ENCODE peak calls at places on chromosomes 11 and 22, in four cellular contexts. L is effector memory CD4-positive, alpha-beta T cell; S is naive thymus-derived CD4-positive, alpha-beta T cell; Q is prostate gland. V is an unnamed sample.

GRCh38 chr11:78109011-78109685 is 29.5 kb upstream of the NDUFC2 start:
- DNase-seq in L (no peak), S (no peak), Q (no peak), V (no peak)

GRCh38 chr22:49569286-49570031 is 258.2 kb downstream of the BRD1 start:
- DNase-seq in L (no peak), S (no peak), Q (no peak), V (no peak)

GRCh38 chr22:45970709-45971388 is 6.1 kb downstream of the WNT7B start:
- DNase-seq in L (no peak), S (no peak), Q (no peak), V (no peak)

GRCh38 chr22:19819209-19819910 is 35.3 kb downstream of the GNB1L start:
- DNase-seq in L (no peak), S (no peak), Q (no peak), V (peak; percentile 12)

GRCh38 chr11:13134886-13135285 is 125.8 kb downstream of the RASSF10 start:
- DNase-seq in L (no peak), S (no peak), Q (no peak), V (no peak)

GRCh38 chr11:95544095-95544795 is 245.3 kb downstream of the FAM76B start:
- DNase-seq in L (no peak), S (no peak), Q (no peak), V (no peak)

GRCh38 chr11:20647976-20648565 is 21.3 kb upstream of the NELL1 start:
- DNase-seq in L (peak; percentile 4), S (no peak), Q (peak; percentile 29), V (no peak)

GRCh38 chr22:27534720-27535125 is 266.8 kb downstream of the MN1 start:
- DNase-seq in L (no peak), S (no peak), Q (no peak), V (no peak)

GRCh38 chr22:23278883-23279675 is 98.8 kb downstream of the BCR start:
- DNase-seq in L (no peak), S (no peak), Q (peak; percentile 94), V (peak; percentile 76)

GRCh38 chr22:48299801-48300200 is 1527.9 kb downstream of the BRD1 start:
- DNase-seq in L (no peak), S (no peak), Q (no peak), V (no peak)

GRCh38 chr11:120878781-120879180 is 145.1 kb upstream of the TBCEL start:
- DNase-seq in L (no peak), S (no peak), Q (no peak), V (no peak)

GRCh38 chr11:120880791-120881190 is 143.1 kb upstream of the TBCEL start:
- DNase-seq in L (no peak), S (no peak), Q (no peak), V (no peak)

GRCh38 chr11:120881591-120881990 is 142.3 kb upstream of the TBCEL start:
- DNase-seq in L (no peak), S (no peak), Q (no peak), V (no peak)

GRCh38 chr11:120875986-120876385 is 147.9 kb upstream of the TBCEL start:
- DNase-seq in L (no peak), S (no peak), Q (no peak), V (no peak)

DNA sequence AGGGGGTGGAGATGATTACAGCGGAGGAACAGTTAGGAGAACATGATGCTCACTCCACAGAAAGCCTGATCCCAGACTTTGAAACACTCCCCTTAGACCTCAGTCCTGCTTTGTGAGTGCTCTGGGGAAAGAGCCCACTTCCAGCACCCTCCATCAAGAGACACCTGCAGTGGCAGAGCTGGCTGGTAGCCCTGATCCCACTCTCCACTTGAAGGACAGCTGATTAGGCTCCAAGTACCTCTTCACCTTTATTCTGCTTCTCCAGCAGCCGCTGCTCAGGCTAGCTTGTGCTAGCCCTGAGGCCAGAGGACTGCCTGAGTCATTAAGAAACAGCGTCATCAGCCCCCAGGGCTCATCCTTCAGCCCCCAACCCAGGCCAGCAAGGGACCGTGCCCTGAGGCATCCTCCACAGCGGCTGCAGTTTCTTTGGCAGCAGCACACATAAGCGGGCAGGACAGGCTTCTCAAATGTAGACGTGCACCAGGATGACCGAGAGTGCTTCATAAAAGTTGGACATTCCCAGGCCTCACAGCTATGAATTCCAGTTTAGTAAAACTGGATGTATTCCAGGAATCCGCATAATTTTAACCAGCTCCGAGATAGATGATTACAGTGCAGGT is 146.0 kb upstream of the TBCEL start:
- DNase-seq in L (no peak), S (no peak), Q (no peak), V (no peak)
- H3K36me3 ChIP-seq in L (no peaks in the 10 kb centered on the region), S (no peaks in the 10 kb centered on the region), Q (no peaks in the 10 kb centered on the region), V (no peaks in the 10 kb centered on the region)

GRCh38 chr11:76773921-76774361 is 9.2 kb upstream of the TSKU start:
- DNase-seq in L (no peak), S (no peak), Q (peak; percentile 77), V (peak; percentile 76)

GRCh38 chr11:76771446-76772099 is 11.6 kb upstream of the TSKU start:
- DNase-seq in L (no peak), S (no peak), Q (no peak), V (no peak)

GRCh38 chr11:76772100-76772782 is 10.9 kb upstream of the TSKU start:
- DNase-seq in L (no peak), S (no peak), Q (no peak), V (no peak)

GRCh38 chr11:76770642-76771445 is 12.3 kb upstream of the TSKU start:
- DNase-seq in L (no peak), S (no peak), Q (peak; percentile 63), V (peak; percentile 86)

DNA sequence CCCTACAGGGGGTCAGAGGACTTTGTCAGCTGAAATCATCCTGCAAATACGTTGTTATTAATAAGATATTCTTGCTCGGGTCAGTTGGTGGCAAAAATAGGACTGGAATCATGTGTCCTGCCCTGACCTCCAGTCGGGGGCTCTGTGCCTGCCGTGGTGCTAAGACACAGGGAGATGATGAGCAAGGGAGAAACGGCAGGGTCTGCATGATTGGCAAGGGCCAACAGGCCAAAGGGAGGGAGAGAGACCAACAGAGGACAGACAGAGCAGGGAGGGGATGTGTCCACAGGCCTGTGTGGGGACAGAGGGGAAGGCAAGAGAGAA is 10.4 kb upstream of the TSKU start:
- DNase-seq in L (no peak), S (no peak), Q (no peak), V (no peak)
- H3K4me1 ChIP-seq in L (peaks cover 12% of the 10 kb centered on the region), S (peaks cover 5% of the 10 kb centered on the region), Q (peaks cover 52% of the 10 kb centered on the region), V (peaks cover 49% of the 10 kb centered on the region)

GRCh38 chr11:110376711-110377324 is 52.9 kb upstream of the FDX1 start:
- DNase-seq in L (peak; percentile 3), S (peak; percentile 13), Q (peak; percentile 70), V (no peak)

GRCh38 chr11:110377451-110377850 is 52.3 kb upstream of the FDX1 start:
- DNase-seq in L (no peak), S (no peak), Q (no peak), V (no peak)

GRCh38 chr11:110379261-110379660 is 50.5 kb upstream of the FDX1 start:
- DNase-seq in L (no peak), S (no peak), Q (no peak), V (no peak)

GRCh38 chr11:110379936-110380335 is 49.8 kb upstream of the FDX1 start:
- DNase-seq in L (no peak), S (no peak), Q (no peak), V (no peak)

DNA sequence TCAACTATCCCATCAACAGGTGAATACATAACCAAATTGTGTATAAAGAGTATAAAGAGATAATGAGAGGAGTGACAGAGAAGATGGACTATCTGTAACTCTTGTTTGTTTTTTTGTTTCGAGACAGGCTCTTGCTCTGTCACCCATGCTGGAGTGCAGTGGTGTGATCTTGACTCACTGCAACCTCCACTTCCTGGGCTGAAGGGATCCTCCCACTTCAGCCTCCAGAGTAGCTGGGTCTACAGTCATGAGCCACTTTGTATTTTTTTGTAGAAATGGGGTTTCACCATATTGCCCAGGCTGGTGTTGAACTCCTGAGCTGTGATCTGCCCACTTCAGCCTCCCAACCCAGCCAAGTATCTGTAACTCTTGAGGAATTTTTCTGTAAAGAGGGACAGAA is 48.5 kb upstream of the FDX1 start:
- DNase-seq in L (no peak), S (no peak), Q (no peak), V (no peak)
- H3K36me3 ChIP-seq in L (no peaks in the 10 kb centered on the region), S (no peaks in the 10 kb centered on the region), Q (no peaks in the 10 kb centered on the region), V (no peaks in the 10 kb centered on the region)

GRCh38 chr11:134579709-134580634 is 167.9 kb upstream of the B3GAT1 start:
- DNase-seq in L (no peak), S (no peak), Q (no peak), V (no peak)
- H3K4me1 ChIP-seq in L (no peaks in the 10 kb centered on the region), S (no peaks in the 10 kb centered on the region), Q (no peaks in the 10 kb centered on the region), V (no peaks in the 10 kb centered on the region)

GRCh38 chr11:35146074-35146521 is 7.1 kb downstream of the CD44 start:
- DNase-seq in L (peak; percentile 31), S (peak; percentile 69), Q (no peak), V (no peak)

GRCh38 chr11:35143509-35144102 is 4.6 kb downstream of the CD44 start:
- DNase-seq in L (no peak), S (no peak), Q (no peak), V (no peak)

GRCh38 chr11:35145249-35145648 is 6.3 kb downstream of the CD44 start:
- DNase-seq in L (no peak), S (no peak), Q (no peak), V (no peak)

GRCh38 chr11:35144103-35144741 is 5.3 kb downstream of the CD44 start:
- DNase-seq in L (peak; percentile 33), S (peak; percentile 85), Q (peak; percentile 25), V (no peak)

GRCh38 chr11:35144811-35145210 is 5.8 kb downstream of the CD44 start:
- DNase-seq in L (no peak), S (no peak), Q (no peak), V (no peak)
- H3K36me3 ChIP-seq in L (peaks cover 31% of the 10 kb centered on the region), S (peaks cover 18% of the 10 kb centered on the region), Q (no peaks in the 10 kb centered on the region), V (no peaks in the 10 kb centered on the region)

GRCh38 chr11:128467610-128468041 is 119.7 kb downstream of the ETS1 start:
- DNase-seq in L (peak; percentile 63), S (peak; percentile 80), Q (no peak), V (peak; percentile 50)
- H3K4me1 ChIP-seq in L (peaks cover 94% of the 10 kb centered on the region), S (peaks cover 100% of the 10 kb centered on the region), Q (no peaks in the 10 kb centered on the region), V (peaks cover 7% of the 10 kb centered on the region)